ENCODE peak calls at places on chromosomes 12 and 14, in six cellular contexts. K, J, B, Z, N and U are unnamed samples.

GRCh38 chr14:104876251-104876699 is 11.2 kb downstream of the CEP170B start:
- DNase-seq in J (peak), B (no peak), N (no peak), Z (no peak), K (no peak), U (no peak)

GRCh38 chr12:129753596-129753995 is 150.2 kb downstream of the TMEM132D start:
- DNase-seq in K (no peak), B (no peak), N (no peak), J (no peak), Z (peak), U (no peak)

GRCh38 chr12:47216150-47216677 is 136.5 kb upstream of the AMIGO2 start:
- DNase-seq in N (peak), K (peak), B (no peak), J (no peak), Z (no peak), U (no peak)

GRCh38 chr14:96139879-96140278 is 64.8 kb upstream of the BDKRB2 start:
- DNase-seq in K (no peak), N (no peak), J (no peak), Z (no peak), B (no peak), U (no peak)

GRCh38 chr12:96356831-96357230 is 43.4 kb downstream of the CDK17 start:
- DNase-seq in J (no peak), B (no peak), Z (no peak), N (no peak), K (no peak), U (no peak)

GRCh38 chr12:68235576-68235975 is 10.0 kb upstream of the IL26 start:
- DNase-seq in B (no peak), J (no peak), K (no peak), N (no peak), Z (no peak), U (no peak)

GRCh38 chr12:111197545-111197944 is 171.3 kb downstream of the PHETA1 start:
- DNase-seq in K (no peak), J (no peak), Z (no peak), B (no peak), N (no peak), U (no peak)

GRCh38 chr12:122875590-122876220 is 20.2 kb downstream of the VPS37B start:
- DNase-seq in B (peak), N (no peak), Z (no peak), K (peak), J (no peak), U (no peak)

GRCh38 chr12:52398176-52398575 is 8.0 kb downstream of the KRT82 start:
- DNase-seq in N (no peak), B (no peak), J (no peak), Z (no peak), K (no peak), U (no peak)

GRCh38 chr12:124002021-124002640 is 29.1 kb downstream of the ZNF664 start:
- DNase-seq in B (no peak), J (no peak), K (peak), Z (no peak), N (no peak), U (no peak)

GRCh38 chr14:101705733-101706508 is 55.6 kb upstream of the PPP2R5C start:
- DNase-seq in J (peak), N (no peak), Z (no peak), K (peak), B (peak), U (no peak)

GRCh38 chr12:114018669-114019068 is 52.5 kb upstream of the RBM19 start:
- DNase-seq in J (no peak), Z (no peak), N (no peak), K (no peak), B (no peak), U (no peak)

GRCh38 chr14:23377201-23377550 is 330 bp downstream of the CMTM5 start:
- DNase-seq in N (no peak), Z (no peak), B (no peak), K (no peak), J (no peak), U (no peak)

GRCh38 chr14:74242055-74243042 is 3.1 kb downstream of the VSX2 start:
- DNase-seq in J (no peak), B (no peak), K (no peak), Z (no peak), N (no peak), U (no peak)

GRCh38 chr12:46214668-46215429 is 54.0 kb downstream of the SLC38A1 start:
- DNase-seq in B (no peak), Z (no peak), K (no peak), J (peak), N (peak), U (no peak)

GRCh38 chr14:99435327-99435726 is 45.3 kb downstream of the SETD3 start:
- DNase-seq in B (no peak), Z (no peak), N (no peak), J (no peak), K (no peak), U (no peak)

GRCh38 chr14:78484002-78484401 is 313.8 kb downstream of the NRXN3 start:
- DNase-seq in N (no peak), K (no peak), Z (no peak), J (no peak), B (no peak), U (no peak)

GRCh38 chr12:67434653-67435375 is 165.7 kb downstream of the CAND1 start:
- DNase-seq in B (no peak), K (no peak), Z (peak), N (no peak), J (no peak), U (peak)

GRCh38 chr14:88168498-88169165 is 154.4 kb downstream of the KCNK10 start:
- DNase-seq in J (peak), B (peak), Z (no peak), N (peak), K (no peak), U (no peak)

GRCh38 chr14:64604854-64605253 is 55.1 kb downstream of the PPP1R36 start:
- DNase-seq in Z (no peak), N (no peak), J (no peak), B (no peak), K (no peak), U (no peak)

GRCh38 chr12:89565002-89565401 is 39.2 kb upstream of the POC1B start:
- DNase-seq in Z (no peak), J (no peak), B (no peak), N (no peak), K (no peak), U (no peak)

GRCh38 chr14:93073833-93074769 is 41.6 kb downstream of the ITPK1 start:
- DNase-seq in Z (no peak), B (no peak), J (no peak), K (no peak), N (peak), U (peak)

GRCh38 chr12:13530966-13531365 is 334.4 kb downstream of the EMP1 start:
- DNase-seq in B (no peak), N (no peak), J (no peak), Z (no peak), K (no peak), U (no peak)

GRCh38 chr14:69049675-69050074 is 70.6 kb upstream of the ACTN1 start:
- DNase-seq in K (no peak), B (peak), N (no peak), Z (peak), J (no peak), U (no peak)

GRCh38 chr14:73238941-73239340 is 1.6 kb downstream of the PAPLN start:
- DNase-seq in B (no peak), N (no peak), K (no peak), J (no peak), Z (no peak), U (no peak)

GRCh38 chr12:1878695-1879094 is 39.8 kb downstream of the CACNA2D4 start:
- DNase-seq in K (peak), N (no peak), B (no peak), Z (no peak), J (no peak), U (no peak)

GRCh38 chr14:65019944-65020566 is 33.4 kb downstream of the FNTB start:
- DNase-seq in Z (peak), K (peak), J (no peak), N (no peak), B (no peak), U (peak)

GRCh38 chr14:61472025-61472672 is 150.8 kb downstream of the PRKCH start:
- DNase-seq in B (no peak), Z (peak), K (no peak), J (peak), N (peak), U (peak)

GRCh38 chr14:100239200-100239839 is 376 bp downstream of the YY1 start:
- DNase-seq in Z (no peak), J (peak), K (peak), N (no peak), B (peak), U (no peak)

GRCh38 chr12:44812062-44812461 is 64.1 kb downstream of the NELL2 start:
- DNase-seq in K (no peak), B (no peak), Z (no peak), J (peak), N (no peak), U (no peak)

GRCh38 chr12:3204143-3204542 is 127.0 kb downstream of the TSPAN9 start:
- DNase-seq in K (no peak), B (no peak), J (no peak), N (no peak), Z (no peak), U (no peak)